ENCODE peak calls at places on chromosomes 1 and 21, in five cellular contexts. W, A, B, K and P are unnamed samples.

GRCh38 chr21:35635261-35635660 is 425.1 kb downstream of the SETD4 start:
- DNase-seq in W (no peak), A (no peak), B (no peak), K (no peak), P (no peak)

GRCh38 chr1:39647247-39647646 is 7.8 kb upstream of the HEYL start:
- DNase-seq in W (no peak), A (no peak), B (no peak), K (no peak), P (no peak)

GRCh38 chr1:202063093-202063492 is 52.7 kb downstream of the ELF3 start:
- DNase-seq in W (no peak), A (no peak), B (no peak), K (no peak), P (no peak)

GRCh38 chr1:84959294-84959693 is 37.6 kb downstream of the MCOLN2 start:
- DNase-seq in W (no peak), A (no peak), B (no peak), K (no peak), P (no peak)

GRCh38 chr21:44574457-44575306 is 1.2 kb downstream of the KRTAP10-4 start:
- DNase-seq in W (no peak), A (peak), B (peak), K (no peak), P (no peak)

GRCh38 chr1:1183221-1183747 is 9.6 kb downstream of the TTLL10 start:
- DNase-seq in W (no peak), A (no peak), B (no peak), K (no peak), P (no peak)

GRCh38 chr21:31526040-31526439 is 133.5 kb upstream of the SOD1 start:
- DNase-seq in W (no peak), A (no peak), B (no peak), K (no peak), P (no peak)

GRCh38 chr1:235644693-235645305 is 4.8 kb downstream of the GNG4 start:
- DNase-seq in W (no peak), A (no peak), B (no peak), K (no peak), P (peak)

GRCh38 chr1:161948435-161948834 is 75.2 kb downstream of the OLFML2B start:
- DNase-seq in W (no peak), A (no peak), B (no peak), K (no peak), P (no peak)

GRCh38 chr1:18856435-18856834 is 3.0 kb downstream of the TAS1R2 start:
- DNase-seq in W (no peak), A (no peak), B (no peak), K (no peak), P (no peak)

GRCh38 chr1:199931666-199932377 is 95.7 kb upstream of the NR5A2 start:
- DNase-seq in W (no peak), A (peak), B (peak), K (no peak), P (no peak)

GRCh38 chr21:42112857-42113256 is 41.7 kb downstream of the UMODL1 start:
- DNase-seq in W (no peak), A (no peak), B (no peak), K (no peak), P (no peak)

GRCh38 chr1:207259391-207259790 is 62.1 kb upstream of the CD55 start:
- DNase-seq in W (no peak), A (peak), B (peak), K (no peak), P (no peak)

GRCh38 chr1:52925571-52926005 is 1.5 kb upstream of the SCP2 start:
- DNase-seq in W (no peak), A (no peak), B (no peak), K (no peak), P (no peak)

GRCh38 chr21:27756191-27756590 is 789.3 kb upstream of the ADAMTS5 start:
- DNase-seq in W (no peak), A (no peak), B (no peak), K (no peak), P (no peak)

GRCh38 chr21:38917045-38917774 is 111.5 kb downstream of the ETS2 start:
- DNase-seq in W (no peak), A (no peak), B (peak), K (no peak), P (no peak)

GRCh38 chr1:85692730-85693314 is 15.4 kb downstream of the ZNHIT6 start:
- DNase-seq in W (no peak), A (no peak), B (no peak), K (no peak), P (no peak)

GRCh38 chr1:206967096-206967851 is 3.0 kb downstream of the FCAMR start:
- DNase-seq in W (no peak), A (no peak), B (no peak), K (no peak), P (no peak)

GRCh38 chr1:160884579-160884978 is 401 bp downstream of the ITLN1 start:
- DNase-seq in W (no peak), A (peak), B (no peak), K (no peak), P (no peak)

GRCh38 chr1:88191917-88192316 is 492.2 kb upstream of the PKN2 start:
- DNase-seq in W (no peak), A (no peak), B (no peak), K (no peak), P (no peak)

GRCh38 chr1:101509370-101509769 is 272.6 kb downstream of the S1PR1 start:
- DNase-seq in W (no peak), A (no peak), B (no peak), K (no peak), P (no peak)

GRCh38 chr1:64584479-64584878 is 114.5 kb downstream of the CACHD1 start:
- DNase-seq in W (no peak), A (no peak), B (no peak), K (no peak), P (no peak)
- TF ChIP-seq CTCF in W (peak), A (no peak), B (peak), K (no peak), P (peak)

DNA sequence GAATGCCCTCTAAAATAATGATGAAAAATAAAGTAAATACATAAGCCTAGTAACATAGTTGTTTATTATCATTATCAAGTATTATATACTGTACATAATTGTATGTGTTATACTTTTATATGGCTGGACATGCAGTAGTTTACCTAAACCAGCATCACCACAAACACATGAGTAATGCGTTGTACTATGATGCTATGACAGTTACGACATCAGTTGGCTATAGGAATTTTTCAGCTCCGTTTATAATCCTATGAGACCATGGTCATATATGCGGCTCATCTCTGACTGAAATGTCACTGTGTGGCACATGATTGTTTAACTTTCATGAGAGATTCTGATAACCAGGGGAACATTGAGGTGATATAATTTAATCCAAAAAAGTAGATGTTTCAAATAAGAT is 352.1 kb downstream of the ST6GALNAC3 start:
- DNase-seq in W (no peak), A (no peak), B (no peak), K (no peak), P (no peak)
- TF ChIP-seq CTCF in W (no peak), A (no peak), B (no peak), K (no peak), P (no peak)

GRCh38 chr1:86712088-86712860 is 7.9 kb downstream of the SH3GLB1 start:
- DNase-seq in W (no peak), A (no peak), B (no peak), K (no peak), P (no peak)
- TF ChIP-seq CTCF in W (no peak), A (no peak), B (no peak), K (no peak), P (no peak)

DNA sequence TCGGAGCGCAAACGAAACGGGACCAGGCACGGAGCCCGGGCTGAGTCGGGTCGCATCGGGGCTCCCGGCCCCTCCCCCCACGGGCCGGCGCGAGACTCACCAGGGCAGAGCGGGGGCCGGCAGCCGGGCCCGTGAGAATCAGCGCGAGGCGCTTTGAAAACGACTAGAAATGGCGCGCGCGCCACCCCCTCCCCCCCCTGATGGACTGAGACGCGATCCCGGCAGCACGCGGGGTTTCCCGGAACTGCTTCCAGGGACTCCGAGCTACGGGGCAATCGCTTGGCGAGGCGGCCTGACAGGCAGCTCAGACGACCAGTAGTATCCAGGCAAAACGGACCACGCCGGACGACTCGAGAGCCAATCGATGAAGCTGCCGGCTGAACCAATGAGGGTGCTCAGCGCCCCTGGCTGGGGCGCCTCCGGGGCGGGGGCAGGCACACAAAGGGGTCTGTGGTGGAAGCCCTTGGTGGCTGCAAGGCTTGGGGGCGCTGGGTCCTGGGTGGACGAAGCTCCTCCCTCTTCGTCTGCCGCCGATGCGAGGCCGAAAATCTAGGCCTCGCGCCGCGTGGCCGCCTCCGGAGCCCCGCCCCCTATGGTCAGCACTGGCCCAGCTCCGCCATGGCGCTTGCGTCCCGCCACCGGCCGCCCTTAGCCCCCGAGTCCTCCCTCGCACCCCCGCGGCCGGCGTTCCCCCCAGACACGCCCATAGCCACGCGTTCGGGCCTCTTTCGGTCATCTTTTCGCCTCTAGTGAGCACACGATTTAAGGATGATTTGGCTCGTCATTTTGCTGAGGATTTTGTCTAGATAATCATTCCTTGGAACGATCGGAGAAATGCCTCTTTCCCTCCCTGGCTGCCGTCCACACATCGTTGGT is at the start of gene HNRNPR:
- DNase-seq in W (peak), A (peak), B (peak), K (peak), P (peak)
- TF ChIP-seq CTCF in W (peak), A (no peak), B (peak), K (no peak), P (no peak)

GRCh38 chr1:50438945-50439344 is 15.7 kb upstream of the DMRTA2 start:
- DNase-seq in W (no peak), A (no peak), B (no peak), K (no peak), P (no peak)
- TF ChIP-seq CTCF in W (no peak), A (no peak), B (no peak), K (no peak), P (no peak)

GRCh38 chr1:26852701-26853100 is 10.2 kb upstream of the SFN start:
- DNase-seq in W (no peak), A (no peak), B (no peak), K (no peak), P (no peak)

GRCh38 chr1:26848499-26848898 is 14.4 kb upstream of the SFN start:
- DNase-seq in W (no peak), A (no peak), B (no peak), K (no peak), P (no peak)

GRCh38 chr1:26851106-26851684 is 11.8 kb upstream of the SFN start:
- DNase-seq in W (no peak), A (no peak), B (no peak), K (no peak), P (no peak)

GRCh38 chr1:26853156-26853555 is 9.8 kb upstream of the SFN start:
- DNase-seq in W (peak), A (peak), B (peak), K (peak), P (peak)

DNA sequence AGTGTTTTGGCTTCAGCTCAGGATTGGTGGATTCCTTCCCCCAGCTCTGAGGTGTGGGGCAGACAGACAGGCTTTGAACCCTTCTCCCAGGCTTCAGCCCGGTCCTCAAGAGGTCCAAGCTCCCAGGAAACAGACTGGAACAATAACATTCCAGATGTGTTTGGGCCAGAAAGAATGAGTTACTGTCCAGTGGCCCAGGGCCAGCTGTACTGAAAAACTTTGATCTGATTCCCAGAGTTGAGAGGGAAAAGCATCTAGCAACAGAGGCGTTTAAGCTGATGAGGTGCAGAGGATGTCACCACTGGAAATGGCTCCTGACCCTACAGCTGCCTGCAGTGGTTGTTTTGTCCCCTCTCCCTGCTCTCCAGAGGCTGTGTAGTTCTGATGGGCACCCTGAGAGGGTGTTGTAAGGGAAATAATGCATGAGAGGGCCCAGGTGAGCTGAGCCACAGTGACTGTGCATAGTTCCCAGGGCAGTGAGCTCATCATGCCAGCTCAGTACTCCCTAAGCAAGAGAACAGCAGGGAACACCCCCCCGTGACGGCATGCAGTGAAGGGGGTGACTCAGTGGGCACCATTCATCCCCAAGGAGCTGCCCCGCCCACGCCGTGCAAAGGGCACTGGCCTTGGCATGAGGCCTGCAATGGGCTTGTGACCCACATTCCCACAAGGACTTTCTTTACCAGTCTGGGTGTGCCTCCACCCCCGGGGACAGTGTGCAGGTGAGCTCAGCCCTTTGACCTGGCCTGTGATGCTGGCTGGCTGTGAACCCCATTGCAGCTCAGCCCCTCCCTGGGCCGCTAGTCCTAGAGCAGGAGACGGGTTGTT is 13.8 kb upstream of the SFN start:
- DNase-seq in W (no peak), A (peak), B (peak), K (no peak), P (no peak)
- TF ChIP-seq CTCF in W (no peak), A (no peak), B (peak), K (no peak), P (no peak)